ENCODE peak calls at places on chromosomes 7 and 10, in seven cellular contexts. N is ELF-1; M is stimulated activated CD4-positive, alpha-beta T cell treated with anti-CD3 and anti-CD28 coated beads, Interleukin-2, amount 100 ng/mL, for 48 hours; G is EL; Q is GM03348; Z is adrenal gland; D is hypothalamus. A is an unnamed sample.

GRCh38 chr10:113585949-113586348 is 33.1 kb downstream of the HABP2 start:
- DNase-seq in N (peak), Z (no peak), Q (no peak), M (no peak), D (no peak), G (no peak), A (no peak)

GRCh38 chr7:98282727-98283126 is 1.2 kb downstream of the BRI3 start:
- DNase-seq in D (no peak), N (no peak), G (peak), Z (no peak), M (no peak), Q (no peak), A (no peak)

GRCh38 chr10:132715791-132716680 is 69.9 kb downstream of the NKX6-2 start:
- DNase-seq in D (no peak), Q (no peak), Z (no peak), M (no peak), N (no peak), G (no peak), A (no peak)

GRCh38 chr10:24435374-24435773 is 226.4 kb downstream of the KIAA1217 start:
- DNase-seq in N (no peak), Z (no peak), Q (peak), M (no peak), G (peak), D (no peak), A (no peak)

GRCh38 chr10:121608669-121609190 is 10.5 kb upstream of the FGFR2 start:
- DNase-seq in M (peak), D (peak), Z (peak), G (peak), N (peak), Q (peak), A (peak)

GRCh38 chr7:3762146-3762831 is 461.2 kb downstream of the SDK1 start:
- DNase-seq in G (no peak), Z (no peak), M (no peak), D (no peak), N (no peak), Q (no peak), A (no peak)

GRCh38 chr7:2066251-2066919 is 166.4 kb downstream of the MAD1L1 start:
- DNase-seq in N (no peak), D (no peak), Z (no peak), G (no peak), Q (no peak), M (peak), A (peak)

GRCh38 chr7:134878731-134879295 is 99.4 kb downstream of the CALD1 start:
- DNase-seq in Q (no peak), D (no peak), G (no peak), M (no peak), N (no peak), Z (no peak), A (no peak)

GRCh38 chr7:91503934-91504575 is 239.8 kb downstream of the FZD1 start:
- DNase-seq in M (no peak), N (no peak), Q (no peak), G (no peak), D (no peak), Z (no peak), A (no peak)

GRCh38 chr7:93964813-93965212 is 39.3 kb downstream of the BET1 start:
- DNase-seq in Z (no peak), Q (no peak), G (no peak), M (no peak), N (no peak), D (no peak), A (no peak)

GRCh38 chr10:98555011-98555619 is 108.4 kb upstream of the HPS1 start:
- DNase-seq in M (no peak), G (no peak), D (no peak), N (peak), Q (no peak), Z (no peak), A (no peak)

GRCh38 chr7:21616796-21617436 is 74.1 kb downstream of the DNAH11 start:
- DNase-seq in G (peak), Q (peak), N (peak), D (no peak), M (no peak), Z (no peak), A (no peak)

GRCh38 chr7:118870187-118870586 is 645.7 kb downstream of the ANKRD7 start:
- DNase-seq in M (no peak), Z (no peak), N (peak), G (no peak), D (no peak), Q (no peak), A (no peak)

GRCh38 chr10:21649441-21649872 is 115.4 kb downstream of the MLLT10 start:
- DNase-seq in N (no peak), M (no peak), D (no peak), Q (no peak), Z (no peak), G (no peak), A (no peak)

GRCh38 chr10:109007514-109007913 is 915.8 kb downstream of the XPNPEP1 start:
- DNase-seq in N (no peak), M (no peak), D (no peak), G (no peak), Z (no peak), Q (no peak), A (no peak)

GRCh38 chr10:8897769-8898168 is 843.3 kb downstream of the GATA3 start:
- DNase-seq in Z (no peak), G (no peak), N (no peak), Q (no peak), D (no peak), M (no peak), A (no peak)

GRCh38 chr7:149799397-149800168 is 26.2 kb upstream of the ZNF467 start:
- DNase-seq in Z (no peak), D (peak), G (no peak), Q (no peak), N (peak), M (peak), A (peak)

GRCh38 chr7:114554781-114555537 is 140.3 kb downstream of the FOXP2 start:
- DNase-seq in D (no peak), Q (no peak), M (no peak), G (peak), N (no peak), Z (no peak), A (no peak)

GRCh38 chr10:114571316-114571999 is 86.6 kb downstream of the ABLIM1 start:
- DNase-seq in Z (peak), D (no peak), N (no peak), G (no peak), M (no peak), Q (no peak), A (no peak)

GRCh38 chr10:57675125-57675524 is 592.6 kb downstream of the IPMK start:
- DNase-seq in D (no peak), M (no peak), Z (no peak), G (no peak), Q (no peak), N (no peak), A (no peak)

GRCh38 chr10:131868436-131868835 is 32.4 kb upstream of the PPP2R2D start:
- DNase-seq in N (no peak), M (no peak), Q (no peak), Z (no peak), G (no peak), D (no peak), A (no peak)

GRCh38 chr7:111224354-111225231 is 133.7 kb downstream of the LRRN3 start:
- DNase-seq in M (no peak), Z (no peak), G (no peak), Q (no peak), D (no peak), N (no peak), A (no peak)

GRCh38 chr7:155259791-155260497 is 37.7 kb upstream of the INSIG1 start:
- DNase-seq in N (no peak), D (no peak), G (no peak), Q (no peak), M (no peak), Z (no peak), A (no peak)

GRCh38 chr7:132362059-132362458 is 214.2 kb downstream of the PLXNA4 start:
- DNase-seq in Q (no peak), M (no peak), G (no peak), Z (no peak), D (no peak), N (no peak), A (no peak)

GRCh38 chr7:34869016-34869415 is 168.3 kb downstream of the DPY19L1 start:
- DNase-seq in G (no peak), D (peak), Q (no peak), Z (no peak), N (no peak), M (no peak), A (no peak)

GRCh38 chr7:80540841-80541240 is 29.0 kb upstream of the GNAT3 start:
- DNase-seq in G (no peak), M (no peak), N (no peak), Q (no peak), Z (no peak), D (no peak), A (no peak)

GRCh38 chr7:37824987-37825509 is 23.3 kb upstream of the NME8 start:
- DNase-seq in Z (no peak), D (no peak), Q (no peak), M (no peak), G (no peak), N (no peak), A (no peak)

GRCh38 chr10:454860-455259 is 234.6 kb downstream of the DIP2C start:
- DNase-seq in D (no peak), G (peak), M (no peak), N (peak), Z (peak), Q (peak), A (no peak)

GRCh38 chr7:85215098-85215497 is 28.2 kb upstream of the SEMA3D start:
- DNase-seq in N (no peak), Q (no peak), G (no peak), M (no peak), D (no peak), Z (no peak), A (no peak)

GRCh38 chr7:3440509-3440908 is 139.5 kb downstream of the SDK1 start:
- DNase-seq in Z (no peak), M (no peak), G (no peak), Q (no peak), D (no peak), N (no peak), A (no peak)

GRCh38 chr7:47092331-47092730 is 489.6 kb downstream of the TNS3 start:
- DNase-seq in M (no peak), N (no peak), Z (no peak), G (peak), Q (no peak), D (no peak), A (no peak)

GRCh38 chr10:96991313-96991841 is 159.3 kb downstream of the LCOR start:
- DNase-seq in Z (no peak), G (peak), Q (peak), N (no peak), M (no peak), D (no peak), A (no peak)

A was measured in pancreas.